ENCODE peak calls at places on chromosomes 2 and 18, in six cellular contexts. B is neuronal stem cell, Z is fibroblast of lung, Q is cardiac muscle cell, Y is substantia nigra, K is IMR-90. F is an unnamed sample.

GRCh38 chr18:28407681-28408080 is 230.8 kb upstream of the CDH2 start:
- DNase-seq in Y (no peak), K (no peak), Q (no peak), Z (peak), B (no peak), F (no peak)

GRCh38 chr2:60710707-60711106 is 45.4 kb upstream of the PAPOLG start:
- DNase-seq in Y (no peak), B (no peak), K (peak), Z (no peak), Q (peak), F (peak)

GRCh38 chr2:169664978-169665930 is 29.0 kb downstream of the CFAP210 start:
- DNase-seq in B (no peak), Z (peak), Q (peak), Y (no peak), K (peak), F (no peak)

GRCh38 chr2:96245609-96246390 is 20.0 kb downstream of the TMEM127 start:
- DNase-seq in K (peak), Q (peak), B (no peak), Z (peak), Y (no peak), F (no peak)

GRCh38 chr2:58535182-58535581 is 294.1 kb upstream of the FANCL start:
- DNase-seq in K (no peak), Z (no peak), Y (no peak), Q (no peak), B (peak), F (no peak)

GRCh38 chr2:183125659-183126341 is 1.6 kb downstream of the NUP35 start:
- DNase-seq in Q (no peak), B (no peak), Z (no peak), K (no peak), Y (no peak), F (no peak)

GRCh38 chr2:241069821-241070281 is 32.2 kb downstream of the MTERF4 start:
- DNase-seq in Z (no peak), Q (no peak), K (no peak), B (no peak), Y (no peak), F (no peak)

GRCh38 chr2:191222507-191222906 is 22.7 kb upstream of the MYO1B start:
- DNase-seq in Q (peak), Y (no peak), B (no peak), Z (peak), K (no peak), F (no peak)

GRCh38 chr2:111030271-111030891 is 90.3 kb upstream of the BCL2L11 start:
- DNase-seq in Z (no peak), B (no peak), Q (no peak), Y (no peak), K (no peak), F (no peak)

GRCh38 chr2:38711558-38711957 is 39.6 kb downstream of the SRSF7 start:
- DNase-seq in Y (no peak), B (no peak), K (no peak), Q (no peak), Z (no peak), F (no peak)

GRCh38 chr18:48951448-48952286 is 902 bp upstream of the SMAD7 start:
- DNase-seq in B (peak), K (peak), Z (peak), Y (peak), Q (peak), F (peak)

GRCh38 chr2:238887616-238888015 is 39.7 kb downstream of the TWIST2 start:
- DNase-seq in Z (no peak), B (no peak), K (no peak), Y (no peak), Q (no peak), F (no peak)

GRCh38 chr2:130967020-130967495 is 126.2 kb downstream of the FAM168B start:
- DNase-seq in Y (no peak), B (no peak), K (no peak), Z (no peak), Q (no peak), F (no peak)

GRCh38 chr2:156021326-156022040 is 311.0 kb downstream of the NR4A2 start:
- DNase-seq in Y (no peak), B (no peak), K (no peak), Z (no peak), Q (no peak), F (no peak)
- H3K27ac ChIP-seq in Y (no peak), B (no peak), K (no peak), Z (no peak), Q (no peak), F (no peak)

DNA sequence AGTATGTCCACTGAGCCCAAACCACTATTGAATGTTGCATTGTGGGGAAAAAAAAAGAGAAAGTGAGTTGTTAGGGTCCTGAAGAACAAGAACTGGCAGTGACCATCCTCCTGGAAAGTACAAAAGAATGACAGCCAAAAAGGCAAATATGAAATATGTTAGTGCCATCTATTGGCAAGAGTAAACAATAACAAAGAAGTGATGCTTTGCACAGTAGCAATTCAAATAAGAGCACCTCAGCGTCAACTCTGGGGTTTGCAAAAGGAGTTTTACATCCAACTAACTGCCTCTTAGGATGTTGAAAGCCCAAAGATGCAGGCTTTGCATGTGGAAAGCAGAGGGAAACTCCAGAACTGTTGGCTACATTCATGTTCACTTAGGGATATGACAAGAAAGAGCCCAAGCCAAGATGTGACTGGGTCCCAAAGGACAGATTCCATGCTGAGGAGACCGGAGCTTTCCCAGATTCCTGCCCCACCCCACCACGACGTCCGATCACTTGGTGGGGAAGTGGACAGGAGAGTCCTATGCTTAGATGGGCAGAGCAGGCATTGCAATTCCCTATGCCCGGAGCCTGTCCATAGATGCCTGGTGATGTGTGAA is 15.6 kb downstream of the TRABD2A start:
- DNase-seq in Q (peak), B (no peak), Y (no peak), Z (peak), K (peak), F (no peak)
- H3K27ac ChIP-seq in Q (no peak), B (no peak), Y (no peak), Z (no peak), K (no peak), F (no peak)

GRCh38 chr18:12048010-12048826 is 45.4 kb upstream of the ANKRD62 start:
- DNase-seq in Z (no peak), Q (peak), B (no peak), Y (no peak), K (no peak), F (no peak)
- H3K27ac ChIP-seq in Z (no peak), Q (no peak), B (no peak), Y (no peak), K (peak), F (no peak)

DNA sequence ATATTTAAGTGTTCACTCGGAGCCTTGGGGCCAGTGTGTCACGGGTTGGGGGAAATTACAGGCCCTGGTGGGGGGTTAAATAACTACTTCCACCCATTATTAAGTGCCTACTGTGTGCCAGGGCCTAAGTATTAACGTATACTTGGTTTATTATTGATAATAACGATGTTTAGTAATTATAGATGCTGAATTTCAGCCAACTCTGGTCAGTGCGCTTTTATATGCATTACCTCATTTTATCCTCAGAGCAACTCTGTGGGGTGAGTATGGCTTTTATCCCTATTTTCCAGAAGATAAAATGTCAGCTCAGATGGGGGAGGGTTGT is 848 bp upstream of the RAB11FIP5 start:
- DNase-seq in K (no peak), B (no peak), Q (no peak), Y (no peak), Z (no peak), F (no peak)
- H3K27ac ChIP-seq in K (peak), B (no peak), Q (no peak), Y (peak), Z (peak), F (no peak)

DNA sequence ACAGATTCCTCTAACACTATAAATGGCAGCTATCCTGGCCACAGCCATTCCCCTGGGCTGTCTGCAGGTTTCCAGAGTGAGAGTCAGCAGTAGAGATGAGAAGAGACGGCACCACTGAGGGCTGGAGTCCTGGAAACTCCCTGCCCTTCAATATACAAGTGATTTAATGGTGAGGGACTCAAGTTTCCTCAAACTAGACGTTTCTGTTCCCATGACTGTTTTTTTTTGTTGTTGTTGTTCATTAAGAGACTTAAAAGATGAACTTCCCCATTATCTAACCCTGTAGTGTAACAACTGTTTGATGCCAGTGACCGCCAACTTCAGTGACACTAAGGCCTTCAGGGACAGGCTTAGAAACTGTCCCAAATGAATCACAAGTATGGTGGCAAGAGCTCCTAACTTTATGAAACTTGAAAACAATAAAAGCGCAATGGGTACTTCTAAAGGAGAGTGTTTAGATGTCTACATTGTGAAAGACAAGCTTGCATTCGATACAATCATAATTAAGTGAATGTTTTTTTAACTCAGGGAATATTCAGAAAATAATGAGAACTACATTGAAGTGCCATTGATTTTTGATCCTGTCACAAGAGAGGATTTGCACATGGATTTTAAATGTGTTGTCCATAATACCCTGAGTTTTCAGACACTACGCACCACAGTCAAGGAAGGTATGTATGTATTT is 34.0 kb downstream of the IL1R2 start:
- DNase-seq in Y (no peak), K (no peak), Q (no peak), B (no peak), Z (no peak), F (no peak)
- H3K27ac ChIP-seq in Y (no peak), K (no peak), Q (no peak), B (no peak), Z (no peak), F (no peak)

GRCh38 chr2:99399063-99399462 is 61.9 kb downstream of the EIF5B start:
- DNase-seq in B (no peak), K (no peak), Z (no peak), Y (no peak), Q (no peak), F (no peak)

GRCh38 chr2:99395589-99396130 is 58.5 kb downstream of the EIF5B start:
- DNase-seq in B (no peak), Z (peak), Q (no peak), Y (no peak), K (peak), F (no peak)

GRCh38 chr2:99397251-99397920 is 60.2 kb downstream of the EIF5B start:
- DNase-seq in K (no peak), Z (no peak), Y (no peak), Q (no peak), B (no peak), F (no peak)

GRCh38 chr2:99399795-99400194 is 62.6 kb downstream of the EIF5B start:
- DNase-seq in Y (no peak), K (no peak), Z (no peak), B (no peak), Q (no peak), F (no peak)

DNA sequence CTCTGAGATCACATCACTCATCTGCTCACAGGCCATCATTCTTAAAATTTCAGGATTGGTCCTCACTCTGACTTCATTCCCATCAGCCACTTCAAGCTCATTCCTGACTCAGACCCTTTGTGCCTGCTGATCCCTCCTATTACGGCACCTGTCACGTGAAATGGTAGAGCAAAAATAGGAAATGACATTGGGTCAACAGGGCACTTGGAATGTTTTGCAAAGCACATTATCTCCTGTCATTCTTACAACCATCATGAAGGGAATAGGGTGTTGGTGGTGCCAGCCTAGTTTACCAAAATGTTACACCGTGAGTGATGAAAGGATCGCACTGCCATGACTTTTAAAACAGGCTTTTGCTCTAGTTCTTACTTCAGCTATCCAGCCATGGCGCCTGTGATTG is 61.1 kb downstream of the EIF5B start:
- DNase-seq in B (no peak), Q (no peak), K (no peak), Y (no peak), Z (no peak), F (no peak)
- H3K27ac ChIP-seq in B (no peak), Q (peak), K (no peak), Y (peak), Z (no peak), F (no peak)

GRCh38 chr2:178088774-178089173 is 16.2 kb upstream of the PDE11A start:
- DNase-seq in B (no peak), Q (no peak), K (no peak), Z (no peak), Y (no peak), F (no peak)
- H3K27ac ChIP-seq in B (no peak), Q (no peak), K (no peak), Z (no peak), Y (no peak), F (no peak)

GRCh38 chr18:31875301-31875700 is 67.6 kb downstream of the TRAPPC8 start:
- DNase-seq in Y (no peak), B (no peak), Q (no peak), K (no peak), Z (no peak), F (no peak)

GRCh38 chr18:31878358-31878757 is 64.6 kb downstream of the TRAPPC8 start:
- DNase-seq in K (no peak), Q (no peak), Z (no peak), B (no peak), Y (no peak), F (no peak)

GRCh38 chr18:31877900-31878299 is 65.0 kb downstream of the TRAPPC8 start:
- DNase-seq in Q (no peak), Z (no peak), B (no peak), Y (no peak), K (no peak), F (no peak)

GRCh38 chr18:31880186-31880898 is 62.6 kb downstream of the TRAPPC8 start:
- DNase-seq in Z (no peak), Y (no peak), Q (no peak), B (no peak), K (no peak), F (no peak)

DNA sequence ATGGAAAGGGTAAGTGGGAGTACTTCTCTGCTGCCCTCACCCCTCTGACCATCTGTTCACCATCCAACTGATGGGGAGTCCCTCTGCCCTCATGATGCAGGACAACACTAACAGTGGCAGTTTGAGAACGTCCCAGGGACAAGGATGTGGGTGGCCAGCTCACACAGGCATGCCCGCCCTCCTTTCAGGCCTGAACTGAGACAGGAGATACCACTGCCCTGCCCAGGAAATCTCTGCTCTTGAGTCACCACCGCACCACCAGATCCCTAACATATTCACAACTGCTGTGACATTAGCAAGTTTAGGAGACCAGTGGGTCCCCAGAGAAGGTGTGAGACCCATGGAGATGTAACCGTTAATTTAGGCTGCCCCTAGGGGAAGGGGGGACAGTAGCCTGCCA is 66.2 kb downstream of the TRAPPC8 start:
- DNase-seq in Z (peak), B (no peak), K (peak), Y (no peak), Q (no peak), F (no peak)
- H3K27ac ChIP-seq in Z (no peak), B (no peak), K (no peak), Y (no peak), Q (no peak), F (no peak)

DNA sequence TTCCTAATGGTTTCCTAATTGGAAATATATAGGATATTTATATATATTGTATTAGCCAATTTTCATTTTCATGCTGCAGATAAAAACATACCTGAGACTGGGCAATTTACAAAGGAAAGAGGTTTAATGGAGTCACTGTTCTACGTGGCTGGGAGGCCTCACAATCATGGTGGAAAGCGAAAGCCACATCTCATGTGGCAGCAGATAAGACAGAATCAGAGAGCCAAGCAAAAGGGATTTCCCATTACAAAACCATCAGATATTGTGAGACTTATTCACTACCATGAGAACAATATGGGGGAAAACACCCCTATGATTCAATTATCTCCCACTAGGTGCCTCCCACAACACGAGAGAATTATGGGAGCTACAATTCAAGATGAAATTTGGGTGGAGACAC is 242.5 kb upstream of the NETO1 start:
- DNase-seq in B (no peak), Y (no peak), Q (no peak), K (no peak), Z (no peak), F (no peak)
- H3K27ac ChIP-seq in B (no peak), Y (no peak), Q (no peak), K (no peak), Z (no peak), F (no peak)